ENCODE peak calls at places on chromosomes 1 and 21, in ten cellular contexts. N is ovary, K is renal cortical epithelial cell, U is astrocyte, O is T-helper 17 cell, Z is H1, C is AG09309, H is hippocampal formation, W is HS-5, A is activated B cell treated with CpG ODN at 0.5 μM for 24 hours. M is an unnamed sample.

GRCh38 chr1:181113061-181113695 is 24.7 kb downstream of the IER5 start:
- DNase-seq in Z (no peak), N (no peak), H (no peak), U (peak), W (no peak), K (peak), A (no peak), C (no peak), O (no peak), M (no peak)

GRCh38 chr21:38505654-38506523 is 7.6 kb upstream of the ERG start:
- DNase-seq in H (peak), A (no peak), C (peak), W (peak), N (no peak), K (peak), Z (no peak), U (peak), O (no peak), M (peak)

GRCh38 chr1:110390096-110390495 is 730 bp downstream of the SLC16A4 start:
- DNase-seq in C (no peak), K (peak), A (no peak), U (peak), H (no peak), O (no peak), Z (no peak), W (no peak), N (peak), M (no peak)

GRCh38 chr21:17775431-17776126 is 43.6 kb downstream of the C21orf91 start:
- DNase-seq in N (no peak), C (no peak), H (no peak), Z (no peak), U (no peak), O (peak), A (peak), W (no peak), K (no peak), M (peak)

GRCh38 chr21:15520811-15521643 is 208.8 kb upstream of the USP25 start:
- DNase-seq in N (no peak), H (no peak), Z (no peak), U (no peak), K (no peak), O (no peak), W (no peak), A (no peak), C (no peak), M (no peak)

GRCh38 chr1:145849356-145850165 is 4.1 kb downstream of the NUDT17 start:
- DNase-seq in U (peak), Z (peak), C (no peak), W (no peak), K (peak), N (no peak), H (no peak), O (no peak), A (no peak), M (no peak)

GRCh38 chr1:173113015-173113741 is 62.4 kb upstream of the TNFSF18 start:
- DNase-seq in O (no peak), H (no peak), A (no peak), W (no peak), U (peak), C (no peak), K (peak), N (no peak), Z (no peak), M (peak)

GRCh38 chr1:186183970-186184628 is 191.0 kb downstream of the TPR start:
- DNase-seq in U (peak), W (peak), A (no peak), O (no peak), Z (no peak), K (peak), H (no peak), C (no peak), N (no peak), M (no peak)

GRCh38 chr1:16072616-16073484 is 601 bp downstream of the FAM131C start:
- DNase-seq in U (no peak), O (no peak), Z (peak), H (no peak), W (no peak), A (no peak), N (no peak), K (no peak), C (no peak), M (no peak)

GRCh38 chr1:117267232-117267774 is 56.6 kb upstream of the VTCN1 start:
- DNase-seq in Z (no peak), N (no peak), O (no peak), U (no peak), W (no peak), K (peak), H (no peak), A (no peak), C (no peak), M (no peak)

GRCh38 chr1:157073944-157074685 is 25.5 kb downstream of the ETV3L start:
- DNase-seq in U (peak), Z (peak), H (no peak), W (no peak), A (no peak), O (no peak), N (peak), K (peak), C (peak), M (peak)

GRCh38 chr1:221227872-221228337 is 348.7 kb downstream of the HLX start:
- DNase-seq in U (peak), W (no peak), K (peak), N (no peak), C (no peak), Z (no peak), H (no peak), A (no peak), O (no peak), M (no peak)

GRCh38 chr1:205630241-205630640 is 1.6 kb downstream of the ELK4 start:
- DNase-seq in Z (no peak), K (peak), A (no peak), W (no peak), H (no peak), C (no peak), N (no peak), U (peak), O (no peak), M (peak)

GRCh38 chr1:228376262-228376628 is 30.4 kb downstream of the TRIM11 start:
- DNase-seq in N (no peak), A (no peak), H (no peak), U (no peak), Z (no peak), K (no peak), W (no peak), O (no peak), C (no peak), M (no peak)

GRCh38 chr1:45643978-45644377 is 20.1 kb upstream of the CCDC17 start:
- DNase-seq in A (no peak), Z (no peak), H (no peak), O (no peak), N (no peak), W (no peak), U (no peak), C (no peak), K (peak), M (no peak)

GRCh38 chr1:54571326-54571725 is 23.3 kb downstream of the ACOT11 start:
- DNase-seq in U (no peak), C (no peak), W (no peak), O (no peak), A (no peak), Z (no peak), H (no peak), K (no peak), N (no peak), M (no peak)

GRCh38 chr21:34126269-34126668 is 52.9 kb downstream of the MRPS6 start:
- DNase-seq in O (no peak), Z (no peak), U (peak), K (peak), N (no peak), W (no peak), A (no peak), C (no peak), H (peak), M (peak)

GRCh38 chr1:226046240-226046639 is 16.3 kb upstream of the H3-3A start:
- DNase-seq in O (no peak), A (no peak), W (no peak), Z (no peak), N (no peak), C (peak), H (no peak), U (peak), K (peak), M (no peak)

GRCh38 chr1:46333300-46334029 is 7.1 kb upstream of the NSUN4 start:
- DNase-seq in H (peak), A (no peak), W (no peak), N (no peak), C (no peak), O (no peak), U (no peak), K (peak), Z (no peak), M (no peak)

GRCh38 chr1:244096066-244096610 is 45.1 kb downstream of the ZBTB18 start:
- DNase-seq in H (no peak), A (no peak), Z (no peak), U (no peak), O (no peak), W (no peak), N (no peak), C (no peak), K (no peak), M (no peak)

GRCh38 chr1:155019377-155020245 is 14.0 kb downstream of the DCST2 start:
- DNase-seq in H (no peak), W (no peak), A (no peak), U (no peak), N (no peak), O (no peak), K (no peak), C (no peak), Z (no peak), M (no peak)

GRCh38 chr1:226637147-226637935 is 88.8 kb downstream of the STUM start:
- DNase-seq in Z (no peak), C (no peak), N (peak), O (no peak), U (no peak), A (peak), H (no peak), W (no peak), K (no peak), M (peak)

GRCh38 chr1:223556414-223557124 is 108.9 kb downstream of the CAPN8 start:
- DNase-seq in K (peak), O (no peak), A (no peak), U (no peak), H (no peak), C (no peak), N (no peak), Z (peak), W (no peak), M (peak)

GRCh38 chr1:7313081-7313546 is 458.0 kb upstream of the VAMP3 start:
- DNase-seq in W (no peak), A (no peak), Z (no peak), K (peak), C (no peak), U (peak), O (no peak), H (peak), N (no peak), M (no peak)

GRCh38 chr1:233635765-233636502 is 22.0 kb downstream of the KCNK1 start:
- DNase-seq in N (no peak), W (no peak), C (peak), A (no peak), H (no peak), O (no peak), Z (peak), U (peak), K (peak), M (no peak)